ENCODE peak calls at places on chromosomes 6 and 20, in six cellular contexts. I is activated naive CD4-positive, alpha-beta T cell treated with anti-CD3 and anti-CD28 coated beads for 36 hours; P is epithelial cell of esophagus; A is CD4-positive, alpha-beta T cell; V is GM13977; Z is left ventricle myocardium inferior. T is an unnamed sample.

GRCh38 chr6:45784250-45784649 is 231.4 kb downstream of the CLIC5 start:
- DNase-seq in I (no peak), P (no peak), A (no peak), V (no peak), Z (no peak), T (no peak)

GRCh38 chr6:131966443-131966842 is 15.3 kb upstream of the CCN2 start:
- DNase-seq in I (no peak), P (peak), A (no peak), V (no peak), Z (no peak), T (no peak)

GRCh38 chr6:24874776-24875175 is 61.0 kb downstream of the RIPOR2 start:
- DNase-seq in I (no peak), P (no peak), A (no peak), V (no peak), Z (no peak), T (no peak)

GRCh38 chr6:56259682-56260081 is 12.3 kb upstream of the COL21A1 start:
- DNase-seq in I (no peak), P (peak), A (no peak), V (no peak), Z (no peak), T (no peak)

GRCh38 chr6:20652691-20653479 is 118.6 kb downstream of the CDKAL1 start:
- DNase-seq in I (no peak), P (peak), A (no peak), V (no peak), Z (no peak), T (no peak)

GRCh38 chr6:106373502-106374239 is 13.2 kb downstream of the CRYBG1 start:
- DNase-seq in I (no peak), P (no peak), A (no peak), V (no peak), Z (no peak), T (no peak)

GRCh38 chr6:163173741-163174140 is 240.8 kb upstream of the QKI start:
- DNase-seq in I (no peak), P (no peak), A (no peak), V (no peak), Z (no peak), T (no peak)

GRCh38 chr20:45268531-45268930 is 14.2 kb upstream of the SLPI start:
- DNase-seq in I (no peak), P (peak), A (no peak), V (no peak), Z (no peak), T (no peak)

GRCh38 chr6:53294095-53294494 is 54.7 kb downstream of the ELOVL5 start:
- DNase-seq in I (no peak), P (no peak), A (no peak), V (no peak), Z (no peak), T (no peak)

GRCh38 chr6:82783587-82784253 is 281.9 kb downstream of the UBE3D start:
- DNase-seq in I (no peak), P (no peak), A (no peak), V (no peak), Z (no peak), T (no peak)

GRCh38 chr6:157244780-157245179 is 78.5 kb downstream of the TMEM242 start:
- DNase-seq in I (no peak), P (no peak), A (no peak), V (no peak), Z (no peak), T (no peak)

GRCh38 chr6:133837801-133838349 is 51.0 kb upstream of the TCF21 start:
- DNase-seq in I (peak), P (peak), A (peak), V (peak), Z (peak), T (no peak)